ENCODE peak calls at places on chromosomes 2 and 18, in nine cellular contexts. One of them, this sample, is unnamed.

GRCh38 chr2:239948100-239948881 is 76.9 kb downstream of the NDUFA10 start:
- DNase-seq in transverse colon: no peak
- DNase-seq in tibial nerve: no peak
- DNase-seq in H1: no peak
- DNase-seq in A549: no peak
- DNase-seq in upper lobe of left lung: peak; percentile 16
- DNase-seq in GM12878: no peak
- DNase-seq in K562: no peak
- DNase-seq in stomach: peak; percentile 15
- DNase-seq in this sample: no peak

GRCh38 chr2:33488178-33488690 is 11.8 kb downstream of the RASGRP3 start:
- DNase-seq in H1: no peak
- DNase-seq in GM12878: no peak
- DNase-seq in upper lobe of left lung: no peak
- DNase-seq in K562: no peak
- DNase-seq in tibial nerve: no peak
- DNase-seq in A549: no peak
- DNase-seq in stomach: no peak
- DNase-seq in transverse colon: no peak
- DNase-seq in this sample: no peak

GRCh38 chr2:181231886-181232644 is 225.1 kb upstream of the ITGA4 start:
- DNase-seq in upper lobe of left lung: no peak
- DNase-seq in stomach: no peak
- DNase-seq in H1: no peak
- DNase-seq in A549: no peak
- DNase-seq in GM12878: no peak
- DNase-seq in tibial nerve: no peak
- DNase-seq in transverse colon: no peak
- DNase-seq in K562: no peak
- DNase-seq in this sample: no peak

GRCh38 chr2:157439792-157440186 is 4.1 kb downstream of the CYTIP start:
- DNase-seq in upper lobe of left lung: no peak
- DNase-seq in A549: no peak
- DNase-seq in tibial nerve: no peak
- DNase-seq in transverse colon: peak; percentile 35
- DNase-seq in stomach: no peak
- DNase-seq in H1: no peak
- DNase-seq in K562: no peak
- DNase-seq in GM12878: no peak
- DNase-seq in this sample: no peak

GRCh38 chr2:172373076-172373475 is 54.3 kb upstream of the ITGA6 start:
- DNase-seq in A549: no peak
- DNase-seq in upper lobe of left lung: no peak
- DNase-seq in K562: no peak
- DNase-seq in transverse colon: no peak
- DNase-seq in stomach: no peak
- DNase-seq in GM12878: no peak
- DNase-seq in tibial nerve: no peak
- DNase-seq in H1: no peak
- DNase-seq in this sample: no peak

GRCh38 chr2:220148849-220149248 is 521.4 kb downstream of the SLC4A3 start:
- DNase-seq in transverse colon: no peak
- DNase-seq in H1: no peak
- DNase-seq in GM12878: no peak
- DNase-seq in K562: no peak
- DNase-seq in tibial nerve: no peak
- DNase-seq in upper lobe of left lung: no peak
- DNase-seq in A549: no peak
- DNase-seq in stomach: no peak
- DNase-seq in this sample: no peak

GRCh38 chr2:61356958-61357350 is 113.9 kb downstream of the USP34 start:
- DNase-seq in K562: no peak
- DNase-seq in stomach: no peak
- DNase-seq in A549: no peak
- DNase-seq in upper lobe of left lung: no peak
- DNase-seq in transverse colon: no peak
- DNase-seq in GM12878: no peak
- DNase-seq in tibial nerve: no peak
- DNase-seq in H1: no peak
- DNase-seq in this sample: no peak

GRCh38 chr2:136136921-136137320 is 19.0 kb upstream of the CXCR4 start:
- DNase-seq in A549: no peak
- DNase-seq in H1: no peak
- DNase-seq in upper lobe of left lung: no peak
- DNase-seq in stomach: no peak
- DNase-seq in transverse colon: no peak
- DNase-seq in K562: no peak
- DNase-seq in GM12878: no peak
- DNase-seq in tibial nerve: no peak
- DNase-seq in this sample: no peak

GRCh38 chr18:79604205-79604912 is 75.2 kb upstream of the CTDP1 start:
- DNase-seq in stomach: no peak
- DNase-seq in upper lobe of left lung: no peak
- DNase-seq in transverse colon: peak; percentile 3
- DNase-seq in H1: no peak
- DNase-seq in GM12878: no peak
- DNase-seq in K562: no peak
- DNase-seq in A549: no peak
- DNase-seq in tibial nerve: no peak
- DNase-seq in this sample: peak; percentile 13

GRCh38 chr18:49250819-49251388 is 209.5 kb downstream of the DYM start:
- DNase-seq in stomach: no peak
- DNase-seq in GM12878: no peak
- DNase-seq in A549: no peak
- DNase-seq in tibial nerve: no peak
- DNase-seq in upper lobe of left lung: no peak
- DNase-seq in transverse colon: no peak
- DNase-seq in H1: no peak
- DNase-seq in K562: no peak
- DNase-seq in this sample: no peak

GRCh38 chr18:79442508-79443221 is 46.9 kb downstream of the NFATC1 start:
- DNase-seq in H1: no peak
- DNase-seq in stomach: no peak
- DNase-seq in A549: no peak
- DNase-seq in K562: no peak
- DNase-seq in transverse colon: no peak
- DNase-seq in GM12878: no peak
- DNase-seq in upper lobe of left lung: no peak
- DNase-seq in tibial nerve: peak; percentile 31
- DNase-seq in this sample: no peak

GRCh38 chr2:97678217-97678762 is 8.8 kb downstream of the C2orf92 start:
- DNase-seq in tibial nerve: no peak
- DNase-seq in K562: no peak
- DNase-seq in stomach: no peak
- DNase-seq in H1: no peak
- DNase-seq in upper lobe of left lung: no peak
- DNase-seq in GM12878: no peak
- DNase-seq in A549: no peak
- DNase-seq in transverse colon: no peak
- DNase-seq in this sample: no peak

GRCh38 chr18:27746241-27746640 is 430.7 kb downstream of the CDH2 start:
- DNase-seq in A549: no peak
- DNase-seq in transverse colon: no peak
- DNase-seq in GM12878: no peak
- DNase-seq in upper lobe of left lung: no peak
- DNase-seq in tibial nerve: no peak
- DNase-seq in K562: no peak
- DNase-seq in H1: no peak
- DNase-seq in stomach: no peak
- DNase-seq in this sample: no peak

GRCh38 chr2:65300772-65301711 is 73.4 kb downstream of the ACTR2 start:
- DNase-seq in A549: peak; percentile 70
- DNase-seq in GM12878: peak; percentile 61
- DNase-seq in tibial nerve: peak; percentile 28
- DNase-seq in H1: peak; percentile 19
- DNase-seq in upper lobe of left lung: peak; percentile 65
- DNase-seq in stomach: peak; percentile 70
- DNase-seq in transverse colon: peak; percentile 24
- DNase-seq in K562: no peak
- DNase-seq in this sample: no peak

GRCh38 chr2:58553937-58554336 is 312.8 kb upstream of the FANCL start:
- DNase-seq in upper lobe of left lung: no peak
- DNase-seq in tibial nerve: no peak
- DNase-seq in K562: no peak
- DNase-seq in transverse colon: no peak
- DNase-seq in stomach: no peak
- DNase-seq in H1: no peak
- DNase-seq in GM12878: no peak
- DNase-seq in A549: no peak
- DNase-seq in this sample: no peak

GRCh38 chr2:10161961-10162441 is 39.5 kb downstream of the RRM2 start:
- DNase-seq in GM12878: no peak
- DNase-seq in upper lobe of left lung: no peak
- DNase-seq in H1: no peak
- DNase-seq in stomach: no peak
- DNase-seq in tibial nerve: no peak
- DNase-seq in transverse colon: peak; percentile 30
- DNase-seq in A549: no peak
- DNase-seq in K562: no peak
- DNase-seq in this sample: no peak

GRCh38 chr2:8583400-8584173 is 98.3 kb upstream of the ID2 start:
- DNase-seq in tibial nerve: peak; percentile 85
- DNase-seq in GM12878: peak; percentile 80
- DNase-seq in transverse colon: peak; percentile 99
- DNase-seq in A549: no peak
- DNase-seq in K562: peak; percentile 99
- DNase-seq in H1: peak; percentile 94
- DNase-seq in stomach: peak; percentile 99
- DNase-seq in upper lobe of left lung: peak; percentile 99
- DNase-seq in this sample: peak; percentile 92

GRCh38 chr2:151833984-151834383 is 5.8 kb upstream of the ARL5A start:
- DNase-seq in A549: no peak
- DNase-seq in GM12878: no peak
- DNase-seq in tibial nerve: no peak
- DNase-seq in K562: no peak
- DNase-seq in H1: no peak
- DNase-seq in stomach: no peak
- DNase-seq in transverse colon: no peak
- DNase-seq in upper lobe of left lung: no peak
- DNase-seq in this sample: no peak

GRCh38 chr2:118089015-118089800 is 937 bp downstream of the INSIG2 start:
- DNase-seq in transverse colon: peak; percentile 31
- DNase-seq in A549: peak; percentile 13
- DNase-seq in tibial nerve: no peak
- DNase-seq in upper lobe of left lung: peak; percentile 37
- DNase-seq in GM12878: no peak
- DNase-seq in stomach: peak; percentile 34
- DNase-seq in H1: no peak
- DNase-seq in K562: peak; percentile 23
- DNase-seq in this sample: peak; percentile 18

GRCh38 chr2:96265349-96265839 is 403 bp downstream of the TMEM127 start:
- DNase-seq in stomach: peak; percentile 36
- DNase-seq in transverse colon: peak; percentile 58
- DNase-seq in upper lobe of left lung: peak; percentile 67
- DNase-seq in A549: peak; percentile 37
- DNase-seq in K562: peak; percentile 73
- DNase-seq in GM12878: no peak
- DNase-seq in tibial nerve: peak; percentile 23
- DNase-seq in H1: no peak
- DNase-seq in this sample: no peak

GRCh38 chr2:235088608-235089020 is 136.8 kb downstream of the SH3BP4 start:
- DNase-seq in H1: no peak
- DNase-seq in stomach: no peak
- DNase-seq in K562: no peak
- DNase-seq in tibial nerve: no peak
- DNase-seq in upper lobe of left lung: no peak
- DNase-seq in A549: no peak
- DNase-seq in transverse colon: no peak
- DNase-seq in GM12878: no peak
- DNase-seq in this sample: no peak

GRCh38 chr2:127810637-127811396 is at the start of gene WDR33:
- DNase-seq in stomach: peak; percentile 93
- DNase-seq in A549: peak; percentile 96
- DNase-seq in K562: peak; percentile 96
- DNase-seq in H1: peak; percentile 85
- DNase-seq in GM12878: peak; percentile 87
- DNase-seq in upper lobe of left lung: peak; percentile 96
- DNase-seq in transverse colon: peak; percentile 96
- DNase-seq in tibial nerve: peak; percentile 72
- DNase-seq in this sample: peak; percentile 88
- TF ChIP-seq POLR2A in stomach: peak; percentile 34
- TF ChIP-seq POLR2A in A549: peak; percentile 94
- TF ChIP-seq POLR2A in K562: peak; percentile 98
- TF ChIP-seq POLR2A in H1: peak; percentile 88
- TF ChIP-seq POLR2A in GM12878: peak; percentile 92
- TF ChIP-seq POLR2A in upper lobe of left lung: peak; percentile 81
- TF ChIP-seq POLR2A in transverse colon: peak; percentile 83
- TF ChIP-seq POLR2A in tibial nerve: peak; percentile 56
- TF ChIP-seq POLR2A in this sample: peak; percentile 75

DNA sequence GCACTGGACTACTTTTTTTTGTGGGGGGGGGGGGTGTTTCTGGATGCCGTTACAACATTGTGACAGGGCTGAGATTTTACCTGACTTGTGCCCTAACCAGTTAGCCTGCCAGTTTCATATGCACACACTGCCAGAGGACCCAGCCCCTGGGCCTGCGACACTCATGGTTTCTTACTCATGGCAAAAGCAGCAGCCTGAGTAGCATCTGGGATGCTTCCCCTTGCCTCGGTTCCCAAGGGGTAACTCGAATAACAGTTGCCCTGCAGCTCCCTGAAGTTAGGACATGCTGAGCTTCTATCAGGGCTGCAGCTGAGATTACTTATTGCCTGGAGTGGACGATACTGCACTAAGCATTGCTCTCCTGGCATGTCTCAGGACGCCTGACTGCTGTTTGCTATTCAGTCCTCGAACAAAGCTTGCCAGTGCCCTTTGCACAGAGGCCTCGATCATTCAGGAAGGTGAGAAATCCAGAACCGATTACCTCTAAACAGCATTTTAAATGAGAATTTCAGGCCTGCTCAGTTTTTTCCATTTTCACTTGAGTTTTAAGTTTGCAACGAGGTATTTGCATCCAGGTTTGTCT is 48.0 kb downstream of the TRPM8 start:
- DNase-seq in A549: no peak
- DNase-seq in stomach: no peak
- DNase-seq in transverse colon: no peak
- DNase-seq in GM12878: no peak
- DNase-seq in H1: no peak
- DNase-seq in tibial nerve: no peak
- DNase-seq in K562: no peak
- DNase-seq in upper lobe of left lung: no peak
- DNase-seq in this sample: no peak
- TF ChIP-seq EP300 in A549: no peak
- TF ChIP-seq EP300 in stomach: no peak
- TF ChIP-seq EP300 in transverse colon: no peak
- TF ChIP-seq EP300 in GM12878: no peak
- TF ChIP-seq EP300 in H1: no peak
- TF ChIP-seq EP300 in tibial nerve: no peak
- TF ChIP-seq EP300 in K562: no peak
- TF ChIP-seq EP300 in upper lobe of left lung: no peak
- TF ChIP-seq EP300 in this sample: no peak

GRCh38 chr2:27370026-27370815 is at the start of the genes EIF2B4 and SNX17:
- DNase-seq in stomach: peak; percentile 99
- DNase-seq in upper lobe of left lung: peak; percentile 99
- DNase-seq in transverse colon: peak; percentile 100
- DNase-seq in H1: peak; percentile 98
- DNase-seq in A549: peak; percentile 98
- DNase-seq in tibial nerve: peak; percentile 98
- DNase-seq in K562: peak; percentile 87
- DNase-seq in GM12878: peak; percentile 97
- DNase-seq in this sample: peak; percentile 99
- TF ChIP-seq POLR2A in stomach: no peak
- TF ChIP-seq POLR2A in upper lobe of left lung: peak; percentile 75
- TF ChIP-seq POLR2A in transverse colon: peak; percentile 78
- TF ChIP-seq POLR2A in H1: peak; percentile 84
- TF ChIP-seq POLR2A in A549: peak; percentile 90
- TF ChIP-seq POLR2A in tibial nerve: peak; percentile 27
- TF ChIP-seq POLR2A in K562: peak; percentile 88
- TF ChIP-seq POLR2A in GM12878: peak; percentile 95
- TF ChIP-seq POLR2A in this sample: peak; percentile 59

GRCh38 chr2:176755537-176756135 is 457.0 kb upstream of the HNRNPA3 start:
- DNase-seq in A549: no peak
- DNase-seq in stomach: no peak
- DNase-seq in tibial nerve: no peak
- DNase-seq in K562: no peak
- DNase-seq in upper lobe of left lung: no peak
- DNase-seq in H1: no peak
- DNase-seq in GM12878: no peak
- DNase-seq in transverse colon: no peak
- DNase-seq in this sample: no peak
- TF ChIP-seq EP300 in A549: no peak
- TF ChIP-seq EP300 in stomach: no peak
- TF ChIP-seq EP300 in tibial nerve: no peak
- TF ChIP-seq EP300 in K562: no peak
- TF ChIP-seq EP300 in upper lobe of left lung: no peak
- TF ChIP-seq EP300 in H1: no peak
- TF ChIP-seq EP300 in GM12878: no peak
- TF ChIP-seq EP300 in transverse colon: no peak
- TF ChIP-seq EP300 in this sample: no peak